ENCODE peak calls at places on chromosome 12, in eight cellular contexts. One of them, this sample, is unnamed.

GRCh38 chr12:102917026-102917787 is at the start of gene PAH:
- DNase-seq in adipocyte: no peak
- DNase-seq in HCT116: no peak
- DNase-seq in A549: no peak
- DNase-seq in thyroid gland: peak; percentile 67
- DNase-seq in psoas muscle: no peak
- DNase-seq in thoracic aorta: no peak
- DNase-seq in fibroblast of lung: no peak
- DNase-seq in this sample: no peak

GRCh38 chr12:90622431-90622830 is 332.5 kb downstream of the CCER1 start:
- DNase-seq in adipocyte: peak; percentile 72
- DNase-seq in HCT116: no peak
- DNase-seq in A549: no peak
- DNase-seq in thyroid gland: no peak
- DNase-seq in psoas muscle: no peak
- DNase-seq in thoracic aorta: no peak
- DNase-seq in fibroblast of lung: peak; percentile 64
- DNase-seq in this sample: no peak

GRCh38 chr12:59158066-59158465 is 237.8 kb upstream of the LRIG3 start:
- DNase-seq in adipocyte: no peak
- DNase-seq in HCT116: no peak
- DNase-seq in A549: no peak
- DNase-seq in thyroid gland: no peak
- DNase-seq in psoas muscle: no peak
- DNase-seq in thoracic aorta: no peak
- DNase-seq in fibroblast of lung: no peak
- DNase-seq in this sample: no peak

GRCh38 chr12:103441437-103442186 is 54.2 kb downstream of the C12orf42 start:
- DNase-seq in adipocyte: no peak
- DNase-seq in HCT116: no peak
- DNase-seq in A549: no peak
- DNase-seq in thyroid gland: no peak
- DNase-seq in psoas muscle: no peak
- DNase-seq in thoracic aorta: no peak
- DNase-seq in fibroblast of lung: no peak
- DNase-seq in this sample: no peak

GRCh38 chr12:39427360-39427808 is 15.5 kb downstream of the KIF21A start:
- DNase-seq in adipocyte: peak; percentile 38
- DNase-seq in HCT116: no peak
- DNase-seq in A549: no peak
- DNase-seq in thyroid gland: no peak
- DNase-seq in psoas muscle: no peak
- DNase-seq in thoracic aorta: no peak
- DNase-seq in fibroblast of lung: peak; percentile 8
- DNase-seq in this sample: no peak

GRCh38 chr12:77001181-77001758 is 64.1 kb downstream of the E2F7 start:
- DNase-seq in adipocyte: no peak
- DNase-seq in HCT116: no peak
- DNase-seq in A549: no peak
- DNase-seq in thyroid gland: no peak
- DNase-seq in psoas muscle: no peak
- DNase-seq in thoracic aorta: no peak
- DNase-seq in fibroblast of lung: no peak
- DNase-seq in this sample: no peak

GRCh38 chr12:48420031-48420775 is 52.2 kb upstream of the ANP32D start:
- DNase-seq in adipocyte: no peak
- DNase-seq in HCT116: no peak
- DNase-seq in A549: no peak
- DNase-seq in thyroid gland: no peak
- DNase-seq in psoas muscle: no peak
- DNase-seq in thoracic aorta: no peak
- DNase-seq in fibroblast of lung: no peak
- DNase-seq in this sample: no peak

GRCh38 chr12:108562348-108563134 is at the start of gene ISCU:
- DNase-seq in adipocyte: peak; percentile 99
- DNase-seq in HCT116: peak; percentile 95
- DNase-seq in A549: peak; percentile 93
- DNase-seq in thyroid gland: peak; percentile 94
- DNase-seq in psoas muscle: peak; percentile 99
- DNase-seq in thoracic aorta: peak; percentile 74
- DNase-seq in fibroblast of lung: peak; percentile 97
- DNase-seq in this sample: peak; percentile 97

GRCh38 chr12:75850751-75851462 is 180.7 kb downstream of the PHLDA1 start:
- DNase-seq in adipocyte: peak; percentile 44
- DNase-seq in HCT116: no peak
- DNase-seq in A549: peak; percentile 7
- DNase-seq in thyroid gland: no peak
- DNase-seq in psoas muscle: no peak
- DNase-seq in thoracic aorta: no peak
- DNase-seq in fibroblast of lung: peak; percentile 48
- DNase-seq in this sample: no peak

GRCh38 chr12:113187588-113187987 is 2.1 kb downstream of the RITA1 start:
- DNase-seq in adipocyte: no peak
- DNase-seq in HCT116: no peak
- DNase-seq in A549: no peak
- DNase-seq in thyroid gland: no peak
- DNase-seq in psoas muscle: no peak
- DNase-seq in thoracic aorta: no peak
- DNase-seq in fibroblast of lung: no peak
- DNase-seq in this sample: no peak

GRCh38 chr12:113186666-113187325 is 1.3 kb downstream of the RITA1 start:
- DNase-seq in adipocyte: no peak
- DNase-seq in HCT116: no peak
- DNase-seq in A549: no peak
- DNase-seq in thyroid gland: no peak
- DNase-seq in psoas muscle: no peak
- DNase-seq in thoracic aorta: no peak
- DNase-seq in fibroblast of lung: no peak
- DNase-seq in this sample: no peak

GRCh38 chr12:113191236-113191635 is 5.7 kb downstream of the RITA1 start:
- DNase-seq in adipocyte: no peak
- DNase-seq in HCT116: no peak
- DNase-seq in A549: no peak
- DNase-seq in thyroid gland: no peak
- DNase-seq in psoas muscle: no peak
- DNase-seq in thoracic aorta: no peak
- DNase-seq in fibroblast of lung: no peak
- DNase-seq in this sample: no peak

GRCh38 chr12:113189361-113189760 is 3.8 kb downstream of the RITA1 start:
- DNase-seq in adipocyte: no peak
- DNase-seq in HCT116: no peak
- DNase-seq in A549: no peak
- DNase-seq in thyroid gland: no peak
- DNase-seq in psoas muscle: no peak
- DNase-seq in thoracic aorta: no peak
- DNase-seq in fibroblast of lung: no peak
- DNase-seq in this sample: no peak

GRCh38 chr12:113190761-113191160 is 5.2 kb downstream of the RITA1 start:
- DNase-seq in adipocyte: peak; percentile 21
- DNase-seq in HCT116: peak; percentile 66
- DNase-seq in A549: peak; percentile 76
- DNase-seq in thyroid gland: no peak
- DNase-seq in psoas muscle: no peak
- DNase-seq in thoracic aorta: no peak
- DNase-seq in fibroblast of lung: peak; percentile 42
- DNase-seq in this sample: no peak
- H3K4me1 ChIP-seq in adipocyte: peaks cover 28% of the 10 kb centered on the region
- H3K4me1 ChIP-seq in HCT116: peaks cover 45% of the 10 kb centered on the region
- H3K4me1 ChIP-seq in A549: peaks cover 47% of the 10 kb centered on the region
- H3K4me1 ChIP-seq in thyroid gland: peaks cover 19% of the 10 kb centered on the region
- H3K4me1 ChIP-seq in psoas muscle: peaks cover 22% of the 10 kb centered on the region
- H3K4me1 ChIP-seq in thoracic aorta: peaks cover 49% of the 10 kb centered on the region
- H3K4me1 ChIP-seq in fibroblast of lung: peaks cover 21% of the 10 kb centered on the region
- H3K4me1 ChIP-seq in this sample: peaks cover 15% of the 10 kb centered on the region

GRCh38 chr12:104551313-104551931 is 94.7 kb downstream of the CHST11 start:
- DNase-seq in adipocyte: no peak
- DNase-seq in HCT116: no peak
- DNase-seq in A549: no peak
- DNase-seq in thyroid gland: peak; percentile 19
- DNase-seq in psoas muscle: no peak
- DNase-seq in thoracic aorta: no peak
- DNase-seq in fibroblast of lung: no peak
- DNase-seq in this sample: no peak
- H3K4me3 ChIP-seq in adipocyte: no peak overlapping the region
- H3K4me3 ChIP-seq in HCT116: no peak overlapping the region
- H3K4me3 ChIP-seq in A549: no peak overlapping the region
- H3K4me3 ChIP-seq in thyroid gland: no peak overlapping the region
- H3K4me3 ChIP-seq in psoas muscle: no peak overlapping the region
- H3K4me3 ChIP-seq in thoracic aorta: no peak overlapping the region
- H3K4me3 ChIP-seq in fibroblast of lung: no peak overlapping the region
- H3K4me3 ChIP-seq in this sample: no peak overlapping the region

GRCh38 chr12:565589-566105 is 97.6 kb downstream of the NINJ2 start:
- DNase-seq in adipocyte: no peak
- DNase-seq in HCT116: no peak
- DNase-seq in A549: no peak
- DNase-seq in thyroid gland: no peak
- DNase-seq in psoas muscle: no peak
- DNase-seq in thoracic aorta: no peak
- DNase-seq in fibroblast of lung: no peak
- DNase-seq in this sample: no peak
- H3K4me1 ChIP-seq in adipocyte: peaks cover 8% of the 10 kb centered on the region
- H3K4me1 ChIP-seq in HCT116: no peaks in the 10 kb centered on the region
- H3K4me1 ChIP-seq in A549: peaks cover 5% of the 10 kb centered on the region
- H3K4me1 ChIP-seq in thyroid gland: peaks cover 12% of the 10 kb centered on the region
- H3K4me1 ChIP-seq in psoas muscle: no peaks in the 10 kb centered on the region
- H3K4me1 ChIP-seq in thoracic aorta: peaks cover 20% of the 10 kb centered on the region
- H3K4me1 ChIP-seq in fibroblast of lung: peaks cover 4% of the 10 kb centered on the region
- H3K4me1 ChIP-seq in this sample: no peaks in the 10 kb centered on the region

GRCh38 chr12:45633733-45634132 is 95.8 kb upstream of the ARID2 start:
- DNase-seq in adipocyte: no peak
- DNase-seq in HCT116: no peak
- DNase-seq in A549: no peak
- DNase-seq in thyroid gland: no peak
- DNase-seq in psoas muscle: no peak
- DNase-seq in thoracic aorta: no peak
- DNase-seq in fibroblast of lung: no peak
- DNase-seq in this sample: no peak
- H3K4me3 ChIP-seq in adipocyte: no peak overlapping the region
- H3K4me3 ChIP-seq in HCT116: no peak overlapping the region
- H3K4me3 ChIP-seq in A549: no peak overlapping the region
- H3K4me3 ChIP-seq in thyroid gland: no peak overlapping the region
- H3K4me3 ChIP-seq in psoas muscle: no peak overlapping the region
- H3K4me3 ChIP-seq in thoracic aorta: no peak overlapping the region
- H3K4me3 ChIP-seq in fibroblast of lung: no peak overlapping the region
- H3K4me3 ChIP-seq in this sample: no peak overlapping the region

GRCh38 chr12:57142121-57142520 is 5.3 kb downstream of the LRP1-AS start:
- DNase-seq in adipocyte: no peak
- DNase-seq in HCT116: no peak
- DNase-seq in A549: no peak
- DNase-seq in thyroid gland: no peak
- DNase-seq in psoas muscle: no peak
- DNase-seq in thoracic aorta: no peak
- DNase-seq in fibroblast of lung: no peak
- DNase-seq in this sample: no peak
- H3K4me1 ChIP-seq in adipocyte: peaks cover 97% of the 10 kb centered on the region
- H3K4me1 ChIP-seq in HCT116: no peaks in the 10 kb centered on the region
- H3K4me1 ChIP-seq in A549: peaks cover 16% of the 10 kb centered on the region
- H3K4me1 ChIP-seq in thyroid gland: peaks cover 26% of the 10 kb centered on the region
- H3K4me1 ChIP-seq in psoas muscle: no peaks in the 10 kb centered on the region
- H3K4me1 ChIP-seq in thoracic aorta: peaks cover 80% of the 10 kb centered on the region
- H3K4me1 ChIP-seq in fibroblast of lung: peaks cover 48% of the 10 kb centered on the region
- H3K4me1 ChIP-seq in this sample: peaks cover 20% of the 10 kb centered on the region

DNA sequence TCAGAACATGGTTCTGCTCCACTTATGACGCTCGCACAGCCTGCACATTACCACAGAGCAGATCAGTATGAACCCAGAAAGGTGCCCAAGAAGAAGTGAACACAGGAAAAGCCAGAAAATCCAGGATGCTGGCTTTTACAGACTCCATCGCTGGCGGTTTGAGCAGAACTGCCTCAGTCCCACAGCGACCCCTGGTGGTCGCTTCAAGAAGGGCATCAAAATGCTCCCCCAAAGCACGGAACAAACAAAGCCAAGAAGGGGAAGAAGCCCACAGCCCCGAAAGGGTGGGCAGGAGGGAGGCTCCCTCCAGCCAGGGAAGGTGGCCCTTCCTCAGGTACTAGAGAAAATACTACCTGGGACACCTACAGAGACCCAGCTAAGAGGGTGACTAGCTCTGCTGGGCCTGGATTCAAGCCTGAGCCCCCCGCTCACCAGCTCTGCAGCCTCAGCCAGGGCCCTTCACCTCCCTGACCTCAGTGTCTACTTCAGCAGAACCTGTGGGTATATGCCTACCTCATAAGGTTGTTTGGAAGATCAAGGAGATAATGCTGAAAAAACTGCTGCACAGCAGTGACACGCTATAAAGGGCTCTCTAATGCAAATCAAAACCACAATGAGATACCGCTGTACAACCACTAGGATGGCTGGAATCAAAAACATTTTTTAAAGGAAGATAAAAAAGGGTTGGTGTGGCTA is 98.1 kb downstream of the NCOR2 start:
- DNase-seq in adipocyte: no peak
- DNase-seq in HCT116: no peak
- DNase-seq in A549: no peak
- DNase-seq in thyroid gland: no peak
- DNase-seq in psoas muscle: no peak
- DNase-seq in thoracic aorta: no peak
- DNase-seq in fibroblast of lung: peak; percentile 18
- DNase-seq in this sample: no peak
- H3K4me3 ChIP-seq in adipocyte: no peak overlapping the region
- H3K4me3 ChIP-seq in HCT116: no peak overlapping the region
- H3K4me3 ChIP-seq in A549: no peak overlapping the region
- H3K4me3 ChIP-seq in thyroid gland: no peak overlapping the region
- H3K4me3 ChIP-seq in psoas muscle: no peak overlapping the region
- H3K4me3 ChIP-seq in thoracic aorta: no peak overlapping the region
- H3K4me3 ChIP-seq in fibroblast of lung: no peak overlapping the region
- H3K4me3 ChIP-seq in this sample: no peak overlapping the region

GRCh38 chr12:52946334-52946733 is 2.6 kb upstream of the KRT18 start:
- DNase-seq in adipocyte: no peak
- DNase-seq in HCT116: no peak
- DNase-seq in A549: no peak
- DNase-seq in thyroid gland: no peak
- DNase-seq in psoas muscle: no peak
- DNase-seq in thoracic aorta: no peak
- DNase-seq in fibroblast of lung: no peak
- DNase-seq in this sample: no peak

GRCh38 chr12:52945389-52946232 is 3.3 kb upstream of the KRT18 start:
- DNase-seq in adipocyte: peak; percentile 63
- DNase-seq in HCT116: no peak
- DNase-seq in A549: no peak
- DNase-seq in thyroid gland: peak; percentile 64
- DNase-seq in psoas muscle: no peak
- DNase-seq in thoracic aorta: no peak
- DNase-seq in fibroblast of lung: peak; percentile 16
- DNase-seq in this sample: no peak

GRCh38 chr12:52942914-52943207 is 6.1 kb upstream of the KRT18 start:
- DNase-seq in adipocyte: no peak
- DNase-seq in HCT116: no peak
- DNase-seq in A549: no peak
- DNase-seq in thyroid gland: no peak
- DNase-seq in psoas muscle: no peak
- DNase-seq in thoracic aorta: no peak
- DNase-seq in fibroblast of lung: no peak
- DNase-seq in this sample: no peak

GRCh38 chr12:52946797-52947547 is 1.9 kb upstream of the KRT18 start:
- DNase-seq in adipocyte: no peak
- DNase-seq in HCT116: no peak
- DNase-seq in A549: no peak
- DNase-seq in thyroid gland: peak; percentile 30
- DNase-seq in psoas muscle: no peak
- DNase-seq in thoracic aorta: no peak
- DNase-seq in fibroblast of lung: no peak
- DNase-seq in this sample: no peak

GRCh38 chr12:52944683-52945388 is 4.1 kb upstream of the KRT18 start:
- DNase-seq in adipocyte: no peak
- DNase-seq in HCT116: no peak
- DNase-seq in A549: no peak
- DNase-seq in thyroid gland: no peak
- DNase-seq in psoas muscle: no peak
- DNase-seq in thoracic aorta: no peak
- DNase-seq in fibroblast of lung: no peak
- DNase-seq in this sample: no peak
- H3K4me1 ChIP-seq in adipocyte: peaks cover 14% of the 10 kb centered on the region
- H3K4me1 ChIP-seq in HCT116: peaks cover 74% of the 10 kb centered on the region
- H3K4me1 ChIP-seq in A549: peaks cover 62% of the 10 kb centered on the region
- H3K4me1 ChIP-seq in thyroid gland: peaks cover 24% of the 10 kb centered on the region
- H3K4me1 ChIP-seq in psoas muscle: no peaks in the 10 kb centered on the region
- H3K4me1 ChIP-seq in thoracic aorta: peaks cover 11% of the 10 kb centered on the region
- H3K4me1 ChIP-seq in fibroblast of lung: no peaks in the 10 kb centered on the region
- H3K4me1 ChIP-seq in this sample: peaks cover 6% of the 10 kb centered on the region